ENCODE peak calls at places on chromosomes 2 and 18, in five cellular contexts. One of them, this sample, is unnamed.

GRCh38 chr2:164903944-164904343 is 51.4 kb downstream of the SLC38A11 start:
- DNase-seq in lower leg skin: peak; percentile 26
- DNase-seq in H4: peak; percentile 82
- DNase-seq in RWPE1: no peak
- DNase-seq in Right ventricle myocardium superior: no peak
- DNase-seq in this sample: no peak

GRCh38 chr2:120762341-120763061 is 26.8 kb downstream of the GLI2 start:
- DNase-seq in lower leg skin: no peak
- DNase-seq in H4: no peak
- DNase-seq in RWPE1: no peak
- DNase-seq in Right ventricle myocardium superior: no peak
- DNase-seq in this sample: no peak

GRCh38 chr2:33670392-33670937 is 71.4 kb upstream of the FAM98A start:
- DNase-seq in lower leg skin: no peak
- DNase-seq in H4: peak; percentile 2
- DNase-seq in RWPE1: no peak
- DNase-seq in Right ventricle myocardium superior: no peak
- DNase-seq in this sample: no peak

GRCh38 chr2:175805442-175806114 is 196.5 kb downstream of the LNPK start:
- DNase-seq in lower leg skin: no peak
- DNase-seq in H4: peak; percentile 54
- DNase-seq in RWPE1: no peak
- DNase-seq in Right ventricle myocardium superior: no peak
- DNase-seq in this sample: no peak

GRCh38 chr18:3219621-3220335 is at the start of gene MYOM1:
- DNase-seq in lower leg skin: no peak
- DNase-seq in H4: no peak
- DNase-seq in RWPE1: no peak
- DNase-seq in Right ventricle myocardium superior: no peak
- DNase-seq in this sample: no peak

GRCh38 chr18:21194871-21195771 is 46.9 kb upstream of the GREB1L start:
- DNase-seq in lower leg skin: no peak
- DNase-seq in H4: peak; percentile 59
- DNase-seq in RWPE1: peak; percentile 23
- DNase-seq in Right ventricle myocardium superior: no peak
- DNase-seq in this sample: no peak

GRCh38 chr18:74139414-74139813 is 8.2 kb downstream of the FBXO15 start:
- DNase-seq in lower leg skin: no peak
- DNase-seq in H4: no peak
- DNase-seq in RWPE1: no peak
- DNase-seq in Right ventricle myocardium superior: no peak
- DNase-seq in this sample: no peak

GRCh38 chr18:49510393-49511115 is 23.5 kb upstream of the C18orf32 start:
- DNase-seq in lower leg skin: no peak
- DNase-seq in H4: peak; percentile 63
- DNase-seq in RWPE1: peak; percentile 43
- DNase-seq in Right ventricle myocardium superior: peak; percentile 46
- DNase-seq in this sample: no peak

GRCh38 chr2:172943992-172944793 is 131.5 kb upstream of the MAP3K20 start:
- DNase-seq in lower leg skin: no peak
- DNase-seq in H4: no peak
- DNase-seq in RWPE1: no peak
- DNase-seq in Right ventricle myocardium superior: no peak
- DNase-seq in this sample: no peak

GRCh38 chr2:143559202-143559601 is 430.0 kb downstream of the ARHGAP15 start:
- DNase-seq in lower leg skin: no peak
- DNase-seq in H4: no peak
- DNase-seq in RWPE1: no peak
- DNase-seq in Right ventricle myocardium superior: no peak
- DNase-seq in this sample: no peak

GRCh38 chr18:45588284-45588683 is 27.0 kb upstream of the SLC14A2 start:
- DNase-seq in lower leg skin: no peak
- DNase-seq in H4: peak; percentile 73
- DNase-seq in RWPE1: no peak
- DNase-seq in Right ventricle myocardium superior: no peak
- DNase-seq in this sample: no peak

GRCh38 chr2:160275646-160276045 is 75.6 kb upstream of the ITGB6 start:
- DNase-seq in lower leg skin: no peak
- DNase-seq in H4: no peak
- DNase-seq in RWPE1: no peak
- DNase-seq in Right ventricle myocardium superior: no peak
- DNase-seq in this sample: no peak

GRCh38 chr2:189222440-189222839 is 42.9 kb upstream of the COL5A2 start:
- DNase-seq in lower leg skin: no peak
- DNase-seq in H4: peak; percentile 49
- DNase-seq in RWPE1: peak; percentile 13
- DNase-seq in Right ventricle myocardium superior: peak; percentile 41
- DNase-seq in this sample: no peak

GRCh38 chr18:76376225-76376624 is 118.8 kb downstream of the ZNF516 start:
- DNase-seq in lower leg skin: no peak
- DNase-seq in H4: no peak
- DNase-seq in RWPE1: no peak
- DNase-seq in Right ventricle myocardium superior: no peak
- DNase-seq in this sample: no peak

GRCh38 chr2:119233326-119234020 is 9.8 kb downstream of the STEAP3 start:
- DNase-seq in lower leg skin: no peak
- DNase-seq in H4: no peak
- DNase-seq in RWPE1: peak; percentile 47
- DNase-seq in Right ventricle myocardium superior: no peak
- DNase-seq in this sample: no peak

GRCh38 chr2:21067863-21068537 is 24.1 kb upstream of the APOB start:
- DNase-seq in lower leg skin: no peak
- DNase-seq in H4: no peak
- DNase-seq in RWPE1: no peak
- DNase-seq in Right ventricle myocardium superior: no peak
- DNase-seq in this sample: no peak

GRCh38 chr2:101516833-101517690 is 42.1 kb upstream of the RFX8 start:
- DNase-seq in lower leg skin: no peak
- DNase-seq in H4: peak; percentile 86
- DNase-seq in RWPE1: peak; percentile 75
- DNase-seq in Right ventricle myocardium superior: no peak
- DNase-seq in this sample: no peak

GRCh38 chr2:86066915-86067314 is 38.8 kb downstream of the POLR1A start:
- DNase-seq in lower leg skin: no peak
- DNase-seq in H4: no peak
- DNase-seq in RWPE1: no peak
- DNase-seq in Right ventricle myocardium superior: no peak
- DNase-seq in this sample: no peak

GRCh38 chr2:120289221-120289906 is 36.7 kb downstream of the RALB start:
- DNase-seq in lower leg skin: no peak
- DNase-seq in H4: no peak
- DNase-seq in RWPE1: no peak
- DNase-seq in Right ventricle myocardium superior: no peak
- DNase-seq in this sample: no peak

GRCh38 chr2:19731515-19731914 is 170.3 kb downstream of the TTC32 start:
- DNase-seq in lower leg skin: no peak
- DNase-seq in H4: no peak
- DNase-seq in RWPE1: no peak
- DNase-seq in Right ventricle myocardium superior: no peak
- DNase-seq in this sample: no peak

GRCh38 chr2:1744151-1744445 is 217 bp downstream of the PXDN start:
- DNase-seq in lower leg skin: peak; percentile 12
- DNase-seq in H4: no peak
- DNase-seq in RWPE1: no peak
- DNase-seq in Right ventricle myocardium superior: no peak
- DNase-seq in this sample: no peak

GRCh38 chr2:70645733-70646420 is 92.3 kb upstream of the TGFA start:
- DNase-seq in lower leg skin: no peak
- DNase-seq in H4: peak; percentile 26
- DNase-seq in RWPE1: peak; percentile 5
- DNase-seq in Right ventricle myocardium superior: no peak
- DNase-seq in this sample: no peak

GRCh38 chr2:66301073-66301766 is 133.7 kb upstream of the MEIS1 start:
- DNase-seq in lower leg skin: no peak
- DNase-seq in H4: peak; percentile 40
- DNase-seq in RWPE1: no peak
- DNase-seq in Right ventricle myocardium superior: peak; percentile 70
- DNase-seq in this sample: peak; percentile 36

GRCh38 chr2:223936862-223937326 is 8.2 kb downstream of the WDFY1 start:
- DNase-seq in lower leg skin: no peak
- DNase-seq in H4: no peak
- DNase-seq in RWPE1: no peak
- DNase-seq in Right ventricle myocardium superior: no peak
- DNase-seq in this sample: no peak

GRCh38 chr2:9897331-9897737 is 54.1 kb downstream of the TAF1B start:
- DNase-seq in lower leg skin: peak; percentile 91
- DNase-seq in H4: peak; percentile 46
- DNase-seq in RWPE1: peak; percentile 83
- DNase-seq in Right ventricle myocardium superior: peak; percentile 61
- DNase-seq in this sample: peak; percentile 52

GRCh38 chr2:101205521-101205998 is 47.1 kb upstream of the CNOT11 start:
- DNase-seq in lower leg skin: peak; percentile 42
- DNase-seq in H4: peak; percentile 88
- DNase-seq in RWPE1: peak; percentile 83
- DNase-seq in Right ventricle myocardium superior: peak; percentile 51
- DNase-seq in this sample: no peak

GRCh38 chr2:48771241-48772014 is 15.9 kb upstream of the LHCGR start:
- DNase-seq in lower leg skin: no peak
- DNase-seq in H4: no peak
- DNase-seq in RWPE1: no peak
- DNase-seq in Right ventricle myocardium superior: no peak
- DNase-seq in this sample: no peak

GRCh38 chr2:188518391-188518790 is 226.7 kb downstream of the GULP1 start:
- DNase-seq in lower leg skin: no peak
- DNase-seq in H4: no peak
- DNase-seq in RWPE1: no peak
- DNase-seq in Right ventricle myocardium superior: no peak
- DNase-seq in this sample: no peak

GRCh38 chr2:234840336-234840735 is 111.5 kb upstream of the SH3BP4 start:
- DNase-seq in lower leg skin: no peak
- DNase-seq in H4: peak; percentile 94
- DNase-seq in RWPE1: peak; percentile 73
- DNase-seq in Right ventricle myocardium superior: no peak
- DNase-seq in this sample: no peak

GRCh38 chr18:40407913-40408312 is 1547.1 kb upstream of the PIK3C3 start:
- DNase-seq in lower leg skin: no peak
- DNase-seq in H4: no peak
- DNase-seq in RWPE1: no peak
- DNase-seq in Right ventricle myocardium superior: no peak
- DNase-seq in this sample: no peak

GRCh38 chr2:14552818-14553217 is 79.7 kb upstream of the LRATD1 start:
- DNase-seq in lower leg skin: no peak
- DNase-seq in H4: no peak
- DNase-seq in RWPE1: no peak
- DNase-seq in Right ventricle myocardium superior: no peak
- DNase-seq in this sample: no peak

GRCh38 chr2:37849908-37850307 is 75.2 kb upstream of the RMDN2 start:
- DNase-seq in lower leg skin: no peak
- DNase-seq in H4: no peak
- DNase-seq in RWPE1: no peak
- DNase-seq in Right ventricle myocardium superior: no peak
- DNase-seq in this sample: no peak

GRCh38 chr2:128468186-128468585 is 149.5 kb upstream of the HS6ST1 start:
- DNase-seq in lower leg skin: no peak
- DNase-seq in H4: no peak
- DNase-seq in RWPE1: no peak
- DNase-seq in Right ventricle myocardium superior: no peak
- DNase-seq in this sample: no peak

GRCh38 chr2:242011516-242011915 is 142.0 kb downstream of the RTP5 start:
- DNase-seq in lower leg skin: no peak
- DNase-seq in H4: no peak
- DNase-seq in RWPE1: no peak
- DNase-seq in Right ventricle myocardium superior: no peak
- DNase-seq in this sample: no peak

This sample was measured in thoracic aorta.